ENCODE peak calls at places on chromosomes 1 and 21, in five cellular contexts. One of them, this sample, is unnamed.

GRCh38 chr1:69567847-69568434 is at the start of gene LRRC7:
- DNase-seq in esophagus squamous epithelium: no peak
- DNase-seq in psoas muscle: peak; percentile 68
- DNase-seq in naive thymus-derived CD4-positive, alpha-beta T cell: no peak
- DNase-seq in CD4-positive, alpha-beta memory T cell: no peak
- DNase-seq in this sample: no peak

GRCh38 chr1:3132685-3133084 is 63.7 kb downstream of the PRDM16 start:
- DNase-seq in esophagus squamous epithelium: no peak
- DNase-seq in psoas muscle: no peak
- DNase-seq in naive thymus-derived CD4-positive, alpha-beta T cell: no peak
- DNase-seq in CD4-positive, alpha-beta memory T cell: no peak
- DNase-seq in this sample: no peak

GRCh38 chr1:61452354-61452990 is 272.5 kb downstream of the TM2D1 start:
- DNase-seq in esophagus squamous epithelium: no peak
- DNase-seq in psoas muscle: no peak
- DNase-seq in naive thymus-derived CD4-positive, alpha-beta T cell: no peak
- DNase-seq in CD4-positive, alpha-beta memory T cell: no peak
- DNase-seq in this sample: no peak

GRCh38 chr1:46747683-46748288 is 28.9 kb upstream of the EFCAB14 start:
- DNase-seq in esophagus squamous epithelium: no peak
- DNase-seq in psoas muscle: no peak
- DNase-seq in naive thymus-derived CD4-positive, alpha-beta T cell: no peak
- DNase-seq in CD4-positive, alpha-beta memory T cell: no peak
- DNase-seq in this sample: peak; percentile 20

GRCh38 chr1:192890134-192890533 is 81.3 kb downstream of the RGS2 start:
- DNase-seq in esophagus squamous epithelium: no peak
- DNase-seq in psoas muscle: no peak
- DNase-seq in naive thymus-derived CD4-positive, alpha-beta T cell: no peak
- DNase-seq in CD4-positive, alpha-beta memory T cell: no peak
- DNase-seq in this sample: no peak

GRCh38 chr1:181104790-181105133 is 16.3 kb downstream of the IER5 start:
- DNase-seq in esophagus squamous epithelium: no peak
- DNase-seq in psoas muscle: peak; percentile 72
- DNase-seq in naive thymus-derived CD4-positive, alpha-beta T cell: peak; percentile 33
- DNase-seq in CD4-positive, alpha-beta memory T cell: peak; percentile 72
- DNase-seq in this sample: peak; percentile 60

GRCh38 chr1:28194326-28195035 is 18.0 kb upstream of the PTAFR start:
- DNase-seq in esophagus squamous epithelium: no peak
- DNase-seq in psoas muscle: peak; percentile 28
- DNase-seq in naive thymus-derived CD4-positive, alpha-beta T cell: no peak
- DNase-seq in CD4-positive, alpha-beta memory T cell: no peak
- DNase-seq in this sample: no peak

GRCh38 chr1:241799414-241799813 is 48.6 kb upstream of the EXO1 start:
- DNase-seq in esophagus squamous epithelium: no peak
- DNase-seq in psoas muscle: no peak
- DNase-seq in naive thymus-derived CD4-positive, alpha-beta T cell: no peak
- DNase-seq in CD4-positive, alpha-beta memory T cell: no peak
- DNase-seq in this sample: no peak

GRCh38 chr1:75135829-75136142 is 1.6 kb downstream of the LHX8 start:
- DNase-seq in esophagus squamous epithelium: no peak
- DNase-seq in psoas muscle: no peak
- DNase-seq in naive thymus-derived CD4-positive, alpha-beta T cell: no peak
- DNase-seq in CD4-positive, alpha-beta memory T cell: no peak
- DNase-seq in this sample: no peak

GRCh38 chr1:46013566-46013965 is 118.9 kb downstream of the PIK3R3 start:
- DNase-seq in esophagus squamous epithelium: no peak
- DNase-seq in psoas muscle: no peak
- DNase-seq in naive thymus-derived CD4-positive, alpha-beta T cell: no peak
- DNase-seq in CD4-positive, alpha-beta memory T cell: no peak
- DNase-seq in this sample: no peak

GRCh38 chr1:180262628-180263488 is 32.8 kb downstream of the LHX4 start:
- DNase-seq in esophagus squamous epithelium: no peak
- DNase-seq in psoas muscle: no peak
- DNase-seq in naive thymus-derived CD4-positive, alpha-beta T cell: no peak
- DNase-seq in CD4-positive, alpha-beta memory T cell: no peak
- DNase-seq in this sample: no peak

GRCh38 chr1:184556665-184557064 is 169.8 kb downstream of the C1orf21 start:
- DNase-seq in esophagus squamous epithelium: no peak
- DNase-seq in psoas muscle: no peak
- DNase-seq in naive thymus-derived CD4-positive, alpha-beta T cell: no peak
- DNase-seq in CD4-positive, alpha-beta memory T cell: no peak
- DNase-seq in this sample: no peak

GRCh38 chr1:242524571-242525359 is at the start of gene PLD5:
- DNase-seq in esophagus squamous epithelium: no peak
- DNase-seq in psoas muscle: no peak
- DNase-seq in naive thymus-derived CD4-positive, alpha-beta T cell: no peak
- DNase-seq in CD4-positive, alpha-beta memory T cell: no peak
- DNase-seq in this sample: peak; percentile 33

GRCh38 chr1:231512147-231512698 is 16.2 kb upstream of the TSNAX start:
- DNase-seq in esophagus squamous epithelium: no peak
- DNase-seq in psoas muscle: no peak
- DNase-seq in naive thymus-derived CD4-positive, alpha-beta T cell: no peak
- DNase-seq in CD4-positive, alpha-beta memory T cell: no peak
- DNase-seq in this sample: no peak

GRCh38 chr1:56439610-56440264 is 139.6 kb downstream of the PLPP3 start:
- DNase-seq in esophagus squamous epithelium: no peak
- DNase-seq in psoas muscle: no peak
- DNase-seq in naive thymus-derived CD4-positive, alpha-beta T cell: no peak
- DNase-seq in CD4-positive, alpha-beta memory T cell: no peak
- DNase-seq in this sample: no peak

GRCh38 chr1:229579101-229579651 is 20.7 kb upstream of the ABCB10 start:
- DNase-seq in esophagus squamous epithelium: no peak
- DNase-seq in psoas muscle: no peak
- DNase-seq in naive thymus-derived CD4-positive, alpha-beta T cell: no peak
- DNase-seq in CD4-positive, alpha-beta memory T cell: no peak
- DNase-seq in this sample: peak; percentile 19

GRCh38 chr1:92538048-92538412 is 51.3 kb upstream of the GFI1 start:
- DNase-seq in esophagus squamous epithelium: no peak
- DNase-seq in psoas muscle: no peak
- DNase-seq in naive thymus-derived CD4-positive, alpha-beta T cell: peak; percentile 4
- DNase-seq in CD4-positive, alpha-beta memory T cell: no peak
- DNase-seq in this sample: no peak

GRCh38 chr1:53134961-53135734 is 7.3 kb downstream of the SLC1A7 start:
- DNase-seq in esophagus squamous epithelium: no peak
- DNase-seq in psoas muscle: no peak
- DNase-seq in naive thymus-derived CD4-positive, alpha-beta T cell: no peak
- DNase-seq in CD4-positive, alpha-beta memory T cell: no peak
- DNase-seq in this sample: peak; percentile 93

GRCh38 chr1:11545793-11546192 is 66.8 kb downstream of the DISP3 start:
- DNase-seq in esophagus squamous epithelium: no peak
- DNase-seq in psoas muscle: no peak
- DNase-seq in naive thymus-derived CD4-positive, alpha-beta T cell: no peak
- DNase-seq in CD4-positive, alpha-beta memory T cell: no peak
- DNase-seq in this sample: no peak

GRCh38 chr1:32269744-32270143 is 18.7 kb downstream of the LCK start:
- DNase-seq in esophagus squamous epithelium: no peak
- DNase-seq in psoas muscle: no peak
- DNase-seq in naive thymus-derived CD4-positive, alpha-beta T cell: no peak
- DNase-seq in CD4-positive, alpha-beta memory T cell: no peak
- DNase-seq in this sample: no peak

GRCh38 chr21:41673071-41673470 is 93.8 kb downstream of the RIPK4 start:
- DNase-seq in esophagus squamous epithelium: no peak
- DNase-seq in psoas muscle: no peak
- DNase-seq in naive thymus-derived CD4-positive, alpha-beta T cell: no peak
- DNase-seq in CD4-positive, alpha-beta memory T cell: no peak
- DNase-seq in this sample: no peak

GRCh38 chr21:38863843-38864363 is 58.2 kb downstream of the ETS2 start:
- DNase-seq in esophagus squamous epithelium: no peak
- DNase-seq in psoas muscle: no peak
- DNase-seq in naive thymus-derived CD4-positive, alpha-beta T cell: no peak
- DNase-seq in CD4-positive, alpha-beta memory T cell: no peak
- DNase-seq in this sample: no peak

GRCh38 chr1:11858613-11858967 is at the start of gene NPPB:
- DNase-seq in esophagus squamous epithelium: no peak
- DNase-seq in psoas muscle: no peak
- DNase-seq in naive thymus-derived CD4-positive, alpha-beta T cell: no peak
- DNase-seq in CD4-positive, alpha-beta memory T cell: no peak
- DNase-seq in this sample: no peak

GRCh38 chr1:88973520-88974137 is 18.8 kb downstream of the KYAT3 start:
- DNase-seq in esophagus squamous epithelium: no peak
- DNase-seq in psoas muscle: no peak
- DNase-seq in naive thymus-derived CD4-positive, alpha-beta T cell: no peak
- DNase-seq in CD4-positive, alpha-beta memory T cell: no peak
- DNase-seq in this sample: no peak

GRCh38 chr1:201023517-201023902 is at the start of gene KIF21B:
- DNase-seq in esophagus squamous epithelium: peak; percentile 17
- DNase-seq in psoas muscle: peak; percentile 89
- DNase-seq in naive thymus-derived CD4-positive, alpha-beta T cell: peak; percentile 86
- DNase-seq in CD4-positive, alpha-beta memory T cell: peak; percentile 89
- DNase-seq in this sample: peak; percentile 79
- H3K4me3 ChIP-seq in esophagus squamous epithelium: peak within 1 kb of the TSS; percentile 43
- H3K4me3 ChIP-seq in psoas muscle: peak within 1 kb of the TSS; percentile 66
- H3K4me3 ChIP-seq in naive thymus-derived CD4-positive, alpha-beta T cell: peak within 1 kb of the TSS; percentile 93
- H3K4me3 ChIP-seq in CD4-positive, alpha-beta memory T cell: peak within 1 kb of the TSS; percentile 67
- H3K4me3 ChIP-seq in this sample: peak within 1 kb of the TSS; percentile 34

GRCh38 chr1:4511374-4511773 is 143.0 kb upstream of the AJAP1 start:
- DNase-seq in esophagus squamous epithelium: no peak
- DNase-seq in psoas muscle: no peak
- DNase-seq in naive thymus-derived CD4-positive, alpha-beta T cell: no peak
- DNase-seq in CD4-positive, alpha-beta memory T cell: no peak
- DNase-seq in this sample: no peak
- H3K9me3 ChIP-seq in esophagus squamous epithelium: no peaks in the 10 kb centered on the region
- H3K9me3 ChIP-seq in psoas muscle: no peaks in the 10 kb centered on the region
- H3K9me3 ChIP-seq in naive thymus-derived CD4-positive, alpha-beta T cell: no peaks in the 10 kb centered on the region
- H3K9me3 ChIP-seq in CD4-positive, alpha-beta memory T cell: no peaks in the 10 kb centered on the region
- H3K9me3 ChIP-seq in this sample: no peaks in the 10 kb centered on the region

GRCh38 chr1:206032356-206033140 is 8.9 kb upstream of the CTSE start:
- DNase-seq in esophagus squamous epithelium: no peak
- DNase-seq in psoas muscle: no peak
- DNase-seq in naive thymus-derived CD4-positive, alpha-beta T cell: no peak
- DNase-seq in CD4-positive, alpha-beta memory T cell: no peak
- DNase-seq in this sample: no peak

GRCh38 chr1:206025283-206025820 is 1.7 kb upstream of the CTSE start:
- DNase-seq in esophagus squamous epithelium: no peak
- DNase-seq in psoas muscle: no peak
- DNase-seq in naive thymus-derived CD4-positive, alpha-beta T cell: no peak
- DNase-seq in CD4-positive, alpha-beta memory T cell: no peak
- DNase-seq in this sample: peak; percentile 61

GRCh38 chr1:206029484-206029883 is 5.8 kb upstream of the CTSE start:
- DNase-seq in esophagus squamous epithelium: no peak
- DNase-seq in psoas muscle: peak; percentile 77
- DNase-seq in naive thymus-derived CD4-positive, alpha-beta T cell: no peak
- DNase-seq in CD4-positive, alpha-beta memory T cell: no peak
- DNase-seq in this sample: peak; percentile 82

GRCh38 chr1:206035027-206035426 is 11.3 kb upstream of the CTSE start:
- DNase-seq in esophagus squamous epithelium: no peak
- DNase-seq in psoas muscle: no peak
- DNase-seq in naive thymus-derived CD4-positive, alpha-beta T cell: no peak
- DNase-seq in CD4-positive, alpha-beta memory T cell: no peak
- DNase-seq in this sample: no peak

GRCh38 chr1:206030714-206031113 is 7.0 kb upstream of the CTSE start:
- DNase-seq in esophagus squamous epithelium: peak; percentile 16
- DNase-seq in psoas muscle: no peak
- DNase-seq in naive thymus-derived CD4-positive, alpha-beta T cell: peak; percentile 36
- DNase-seq in CD4-positive, alpha-beta memory T cell: peak; percentile 71
- DNase-seq in this sample: peak; percentile 74
- H3K4me3 ChIP-seq in esophagus squamous epithelium: no peak overlapping the region
- H3K4me3 ChIP-seq in psoas muscle: no peak overlapping the region
- H3K4me3 ChIP-seq in naive thymus-derived CD4-positive, alpha-beta T cell: no peak overlapping the region
- H3K4me3 ChIP-seq in CD4-positive, alpha-beta memory T cell: no peak overlapping the region
- H3K4me3 ChIP-seq in this sample: no peak overlapping the region

GRCh38 chr21:19440792-19441494 is 1037.4 kb upstream of the TMPRSS15 start:
- DNase-seq in esophagus squamous epithelium: no peak
- DNase-seq in psoas muscle: no peak
- DNase-seq in naive thymus-derived CD4-positive, alpha-beta T cell: no peak
- DNase-seq in CD4-positive, alpha-beta memory T cell: no peak
- DNase-seq in this sample: no peak
- H3K9me3 ChIP-seq in esophagus squamous epithelium: no peaks in the 10 kb centered on the region
- H3K9me3 ChIP-seq in psoas muscle: no peaks in the 10 kb centered on the region
- H3K9me3 ChIP-seq in naive thymus-derived CD4-positive, alpha-beta T cell: no peaks in the 10 kb centered on the region
- H3K9me3 ChIP-seq in CD4-positive, alpha-beta memory T cell: no peaks in the 10 kb centered on the region
- H3K9me3 ChIP-seq in this sample: no peaks in the 10 kb centered on the region

DNA sequence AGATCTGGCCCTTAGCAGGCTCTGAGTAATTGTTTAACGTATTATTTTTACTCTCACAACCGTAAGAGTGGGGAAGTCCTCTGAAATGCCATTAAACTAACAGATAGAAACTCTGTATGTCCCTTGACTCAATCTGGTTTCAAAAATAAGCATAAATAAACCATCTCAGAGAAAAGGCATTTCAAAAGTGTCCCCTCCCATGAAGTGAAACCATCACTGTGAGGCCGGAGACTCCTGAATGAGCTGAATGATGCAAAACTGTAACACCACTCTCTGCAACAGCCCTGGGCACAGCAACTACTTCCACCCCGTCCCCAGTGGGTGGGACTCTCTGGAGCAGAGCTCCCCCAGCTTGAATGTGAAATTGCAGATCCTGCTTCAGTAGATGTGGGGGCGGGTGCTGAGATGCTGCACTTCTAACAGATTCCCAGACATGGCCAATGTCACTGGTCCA is 104.1 kb downstream of the SYF2 start:
- DNase-seq in esophagus squamous epithelium: no peak
- DNase-seq in psoas muscle: no peak
- DNase-seq in naive thymus-derived CD4-positive, alpha-beta T cell: no peak
- DNase-seq in CD4-positive, alpha-beta memory T cell: no peak
- DNase-seq in this sample: no peak
- H3K4me3 ChIP-seq in esophagus squamous epithelium: no peak overlapping the region
- H3K4me3 ChIP-seq in psoas muscle: no peak overlapping the region
- H3K4me3 ChIP-seq in naive thymus-derived CD4-positive, alpha-beta T cell: no peak overlapping the region
- H3K4me3 ChIP-seq in CD4-positive, alpha-beta memory T cell: no peak overlapping the region
- H3K4me3 ChIP-seq in this sample: no peak overlapping the region

DNA sequence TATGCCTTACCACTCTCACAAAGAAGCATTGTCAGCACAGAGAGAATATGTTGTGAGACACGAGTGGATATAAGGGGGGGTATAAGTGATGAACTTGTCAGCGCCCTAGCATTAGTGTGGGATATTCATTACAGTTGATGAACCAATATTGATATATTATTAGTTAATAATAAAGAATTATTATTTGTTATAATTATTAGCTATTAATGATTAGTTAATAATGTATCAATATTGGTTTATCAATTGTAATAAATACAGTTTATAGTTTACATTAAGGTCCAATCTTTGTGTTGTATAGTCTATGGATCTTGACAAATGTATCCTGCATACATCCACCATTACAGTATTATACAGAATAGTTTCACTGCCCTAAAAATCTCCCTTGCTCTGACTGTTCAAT is 120.2 kb upstream of the NCAM2 start:
- DNase-seq in esophagus squamous epithelium: no peak
- DNase-seq in psoas muscle: no peak
- DNase-seq in naive thymus-derived CD4-positive, alpha-beta T cell: no peak
- DNase-seq in CD4-positive, alpha-beta memory T cell: no peak
- DNase-seq in this sample: no peak
- H3K9me3 ChIP-seq in esophagus squamous epithelium: no peaks in the 10 kb centered on the region
- H3K9me3 ChIP-seq in psoas muscle: no peaks in the 10 kb centered on the region
- H3K9me3 ChIP-seq in naive thymus-derived CD4-positive, alpha-beta T cell: no peaks in the 10 kb centered on the region
- H3K9me3 ChIP-seq in CD4-positive, alpha-beta memory T cell: no peaks in the 10 kb centered on the region
- H3K9me3 ChIP-seq in this sample: no peaks in the 10 kb centered on the region

GRCh38 chr1:23977854-23978191 is 2.3 kb downstream of the SRSF10 start:
- DNase-seq in esophagus squamous epithelium: no peak
- DNase-seq in psoas muscle: no peak
- DNase-seq in naive thymus-derived CD4-positive, alpha-beta T cell: no peak
- DNase-seq in CD4-positive, alpha-beta memory T cell: no peak
- DNase-seq in this sample: no peak
- H3K4me3 ChIP-seq in esophagus squamous epithelium: no peak overlapping the region
- H3K4me3 ChIP-seq in psoas muscle: peak overlapping the region; percentile 88
- H3K4me3 ChIP-seq in naive thymus-derived CD4-positive, alpha-beta T cell: peak overlapping the region; percentile 75
- H3K4me3 ChIP-seq in CD4-positive, alpha-beta memory T cell: no peak overlapping the region
- H3K4me3 ChIP-seq in this sample: peak overlapping the region; percentile 88

This sample was measured in MG63.